ENCODE peak calls at places on chromosomes 12 and 14, in four cellular contexts. I is IMR-90, O is K562, N is A549. K is an unnamed sample.

GRCh38 chr14:58805057-58805456 is 167.3 kb downstream of the DACT1 start:
- DNase-seq in I (peak), O (no peak), N (no peak), K (no peak)

GRCh38 chr12:106753526-106753925 is 21.0 kb upstream of the RIC8B start:
- DNase-seq in I (no peak), O (no peak), N (no peak), K (no peak)

GRCh38 chr14:27389402-27389801 is 791.6 kb upstream of the NOVA1 start:
- DNase-seq in I (no peak), O (no peak), N (no peak), K (no peak)

GRCh38 chr14:33938131-33938949 is 12.5 kb downstream of the EGLN3 start:
- DNase-seq in I (no peak), O (peak), N (peak), K (peak)

GRCh38 chr12:64687816-64688599 is 71.2 kb downstream of the GNS start:
- DNase-seq in I (peak), O (no peak), N (no peak), K (peak)

GRCh38 chr12:94531196-94531720 is 71.6 kb upstream of the CEP83 start:
- DNase-seq in I (no peak), O (no peak), N (no peak), K (no peak)

GRCh38 chr14:76710093-76711010 is 50.9 kb upstream of the VASH1 start:
- DNase-seq in I (peak), O (peak), N (peak), K (peak)

GRCh38 chr12:14187966-14188365 is 177.5 kb upstream of the ATF7IP start:
- DNase-seq in I (no peak), O (no peak), N (no peak), K (no peak)

GRCh38 chr12:16344269-16344668 is 3.2 kb upstream of the MGST1 start:
- DNase-seq in I (peak), O (no peak), N (no peak), K (peak)

GRCh38 chr12:45483571-45483970 is 245.9 kb upstream of the ARID2 start:
- DNase-seq in I (peak), O (no peak), N (no peak), K (no peak)

GRCh38 chr14:32049361-32050103 is 27.6 kb upstream of the ARHGAP5 start:
- DNase-seq in I (no peak), O (no peak), N (no peak), K (no peak)

GRCh38 chr12:31272607-31273225 is 53.2 kb downstream of the SINHCAF start:
- DNase-seq in I (no peak), O (no peak), N (no peak), K (no peak)

GRCh38 chr14:100898935-100899840 is 4.3 kb downstream of the RTL1 start:
- DNase-seq in I (no peak), O (no peak), N (no peak), K (no peak)

GRCh38 chr12:43540474-43540873 is 11.5 kb downstream of the ADAMTS20 start:
- DNase-seq in I (no peak), O (no peak), N (no peak), K (no peak)

GRCh38 chr14:74712499-74713394 is at the start of the genes AREL1 and FCF1:
- DNase-seq in I (peak), O (peak), N (peak), K (peak)

GRCh38 chr12:127886821-127887220 is 380.1 kb upstream of the TMEM132C start:
- DNase-seq in I (no peak), O (no peak), N (no peak), K (no peak)

GRCh38 chr14:19743256-19743655 is at the start of gene OR4Q3:
- DNase-seq in I (no peak), O (no peak), N (no peak), K (no peak)

GRCh38 chr12:94172031-94172430 is 23.7 kb downstream of the PLXNC1 start:
- DNase-seq in I (peak), O (no peak), N (no peak), K (peak)

DNA sequence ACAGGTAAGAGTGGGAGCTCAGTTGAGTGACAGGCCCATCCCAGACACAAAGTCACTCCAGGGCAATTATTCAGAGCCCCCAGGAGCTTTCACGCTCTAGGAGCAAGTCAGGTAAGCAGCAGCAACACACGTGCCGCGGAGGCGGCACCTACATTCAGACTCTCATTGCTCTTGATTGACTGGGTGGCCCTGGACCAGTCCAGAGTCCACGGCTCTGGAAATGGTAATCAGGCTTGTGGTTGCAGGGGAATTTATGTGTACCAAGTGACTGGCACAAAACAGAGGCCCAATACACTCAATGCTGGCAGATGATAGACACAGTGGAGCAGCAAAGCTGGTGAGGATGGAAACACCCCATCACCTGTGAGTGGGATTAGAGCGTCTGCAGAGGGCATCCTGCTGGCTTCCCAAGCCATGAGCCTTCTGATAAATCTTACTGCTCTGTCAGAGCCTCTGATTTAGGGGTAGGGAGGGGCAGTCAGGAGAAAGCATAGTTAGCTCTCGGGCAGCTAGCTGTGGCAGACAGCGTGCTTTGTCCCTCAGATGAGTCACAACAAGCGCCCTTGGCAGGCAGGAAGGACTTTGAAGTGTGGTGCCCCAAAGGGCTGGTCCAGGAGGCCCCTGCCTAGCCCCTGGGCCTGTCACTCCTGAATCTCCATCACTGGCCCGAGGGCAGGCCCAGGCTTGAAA is 344.7 kb downstream of the CACNA1C start:
- DNase-seq in I (no peak), O (no peak), N (no peak), K (peak)
- TF ChIP-seq MAZ in I (no peak), O (no peak), N (no peak), K (no peak)

GRCh38 chr12:12323118-12323517 is 26.9 kb downstream of the MANSC1 start:
- DNase-seq in I (no peak), O (no peak), N (no peak), K (no peak)

GRCh38 chr12:12323606-12324005 is 26.4 kb downstream of the MANSC1 start:
- DNase-seq in I (peak), O (no peak), N (no peak), K (no peak)

GRCh38 chr12:12315838-12316237 is 34.2 kb downstream of the MANSC1 start:
- DNase-seq in I (no peak), O (no peak), N (no peak), K (no peak)

GRCh38 chr12:12319501-12320322 is 30.3 kb downstream of the MANSC1 start:
- DNase-seq in I (no peak), O (no peak), N (no peak), K (peak)
- TF ChIP-seq MAZ in I (no peak), O (no peak), N (no peak), K (no peak)

GRCh38 chr12:12518919-12519318 is 43.7 kb downstream of the DUSP16 start:
- DNase-seq in I (peak), O (no peak), N (no peak), K (no peak)
- TF ChIP-seq MAZ in I (no peak), O (no peak), N (no peak), K (no peak)

DNA sequence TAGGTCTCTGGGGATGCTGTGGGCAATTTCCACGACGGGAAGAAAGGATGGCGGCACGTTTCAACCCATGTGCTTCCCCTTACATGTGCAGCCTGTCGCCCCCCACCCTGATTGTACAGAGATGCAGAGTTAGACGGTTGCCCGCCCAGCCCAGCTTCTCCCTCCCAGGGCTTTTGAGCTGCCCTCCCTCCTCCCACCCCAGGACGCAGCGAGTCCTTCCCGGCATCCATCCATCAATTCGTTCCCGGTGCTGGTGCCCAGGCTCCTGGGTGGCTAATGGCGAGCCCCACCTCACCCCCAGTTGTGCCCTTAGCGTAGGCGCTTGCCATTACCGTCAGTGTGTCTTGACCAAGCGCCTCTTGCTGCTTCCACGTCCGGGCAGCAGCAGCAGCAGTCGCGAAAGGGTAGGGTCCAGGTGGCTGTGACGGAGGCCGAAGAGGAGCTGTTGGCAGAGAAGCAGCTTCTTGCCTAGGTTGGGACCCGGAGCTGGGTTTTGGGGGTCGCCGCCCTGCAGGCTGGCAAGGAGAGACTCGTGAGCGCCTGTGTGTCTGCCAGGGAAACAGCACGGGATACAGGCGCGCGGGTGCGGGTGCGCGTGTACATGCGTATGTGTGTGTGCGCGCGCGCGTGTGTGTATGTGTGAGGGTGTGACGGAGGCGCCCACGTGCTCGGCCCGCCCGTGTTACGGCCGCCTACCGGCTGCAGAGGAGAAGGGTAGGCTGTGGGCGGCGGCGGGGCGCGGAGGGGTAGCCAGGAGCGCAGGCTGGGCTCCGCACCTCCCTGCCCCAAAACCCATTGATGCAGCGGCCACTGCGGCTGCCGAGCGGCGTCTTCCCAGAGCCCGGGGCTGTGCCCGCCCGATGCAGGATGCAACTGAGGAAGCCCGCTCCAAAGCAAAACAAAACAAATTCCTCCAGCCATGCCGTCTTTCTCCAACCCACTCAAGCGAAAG is at the start of gene SLC6A15:
- DNase-seq in I (peak), O (no peak), N (peak), K (no peak)
- TF ChIP-seq MAZ in I (no peak), O (no peak), N (no peak), K (no peak)

K was measured in HepG2.